ENCODE peak calls at places on chromosome 11, in seven cellular contexts. Y, V, A, X, F, J and Z are unnamed samples.

GRCh38 chr11:34791725-34792124 is 124.5 kb downstream of the APIP start:
- DNase-seq in Y (no peak), A (no peak), X (no peak), J (no peak), V (no peak), F (no peak), Z (no peak)

GRCh38 chr11:130585545-130585944 is 137.1 kb downstream of the ADAMTS15 start:
- DNase-seq in V (no peak), J (no peak), X (no peak), F (no peak), Y (no peak), A (no peak), Z (no peak)

GRCh38 chr11:125091877-125092664 is 19.4 kb downstream of the TMEM218 start:
- DNase-seq in A (no peak), J (no peak), X (no peak), Y (no peak), V (no peak), F (no peak), Z (no peak)

GRCh38 chr11:95435628-95436353 is 204.8 kb upstream of the SESN3 start:
- DNase-seq in F (no peak), V (no peak), J (no peak), X (no peak), A (no peak), Y (no peak), Z (no peak)

GRCh38 chr11:33016654-33017053 is 976 bp downstream of the DEPDC7 start:
- DNase-seq in V (no peak), J (no peak), A (no peak), F (no peak), Y (no peak), X (no peak), Z (no peak)

GRCh38 chr11:104122008-104122635 is 41.8 kb downstream of the PDGFD start:
- DNase-seq in A (no peak), X (no peak), Y (no peak), F (no peak), J (no peak), V (no peak), Z (no peak)

GRCh38 chr11:2207773-2208621 is 36.4 kb upstream of the TH start:
- DNase-seq in J (no peak), Y (no peak), X (no peak), F (no peak), A (no peak), V (no peak), Z (peak; percentile 5)

GRCh38 chr11:73875840-73876239 is 806 bp downstream of the COA4 start:
- DNase-seq in V (no peak), X (no peak), F (no peak), A (no peak), Y (no peak), J (no peak), Z (no peak)

GRCh38 chr11:103109818-103110388 is 677 bp downstream of the DYNC2H1 start:
- DNase-seq in A (no peak), X (no peak), Y (no peak), J (no peak), V (no peak), F (no peak), Z (peak; percentile 46)

GRCh38 chr11:106331163-106331562 is 253.7 kb downstream of the AASDHPPT start:
- DNase-seq in J (no peak), Y (no peak), F (no peak), A (no peak), X (no peak), V (no peak), Z (no peak)

GRCh38 chr11:16049611-16050010 is 306.7 kb downstream of the SOX6 start:
- DNase-seq in V (no peak), F (no peak), X (no peak), A (no peak), J (no peak), Y (no peak), Z (no peak)

GRCh38 chr11:6238902-6239301 is at the start of gene CNGA4:
- DNase-seq in V (no peak), A (no peak), J (no peak), F (no peak), Y (no peak), X (no peak), Z (no peak)

GRCh38 chr11:49952091-49952490 is at the start of gene OR4C13:
- DNase-seq in A (no peak), X (no peak), J (no peak), V (no peak), F (no peak), Y (no peak), Z (no peak)

GRCh38 chr11:820655-821512 is 2.2 kb downstream of the PNPLA2 start:
- DNase-seq in F (no peak), J (no peak), V (no peak), A (no peak), Y (peak; percentile 56), X (no peak), Z (no peak)

GRCh38 chr11:40354121-40354520 is 1105.3 kb downstream of the LRRC4C start:
- DNase-seq in F (no peak), X (no peak), V (no peak), Y (no peak), A (no peak), J (no peak), Z (no peak)

GRCh38 chr11:62614275-62614674 is 1.2 kb downstream of the ROM1 start:
- DNase-seq in A (no peak), X (no peak), F (no peak), Y (no peak), J (no peak), V (no peak), Z (peak; percentile 63)

GRCh38 chr11:132186699-132187098 is 816.3 kb downstream of the NTM start:
- DNase-seq in F (no peak), V (no peak), A (no peak), J (no peak), X (no peak), Y (no peak), Z (no peak)

GRCh38 chr11:64242920-64243854 is 2.3 kb downstream of the FKBP2 start:
- DNase-seq in A (no peak), Y (no peak), V (no peak), J (no peak), F (no peak), X (no peak), Z (no peak)

GRCh38 chr11:32033067-32033466 is 57.8 kb upstream of the RCN1 start:
- DNase-seq in A (no peak), X (no peak), V (no peak), J (no peak), F (no peak), Y (no peak), Z (no peak)

GRCh38 chr11:63874511-63874910 is 35.6 kb downstream of the MARK2 start:
- DNase-seq in F (no peak), A (no peak), V (no peak), X (no peak), J (no peak), Y (no peak), Z (no peak)

GRCh38 chr11:6812391-6813005 is 13.0 kb upstream of the OR6A2 start:
- DNase-seq in X (no peak), Y (peak; percentile 34), V (no peak), J (no peak), F (no peak), A (peak; percentile 0), Z (peak; percentile 45)

GRCh38 chr11:13105237-13105844 is 96.2 kb downstream of the RASSF10 start:
- DNase-seq in V (no peak), X (peak; percentile 85), Y (no peak), J (no peak), A (peak; percentile 7), F (no peak), Z (no peak)

GRCh38 chr11:77019976-77020591 is 14.1 kb upstream of the B3GNT6 start:
- DNase-seq in Y (peak; percentile 61), V (no peak), X (no peak), J (no peak), F (no peak), A (no peak), Z (no peak)

GRCh38 chr11:119560961-119561360 is 138.0 kb upstream of the THY1 start:
- DNase-seq in F (no peak), X (no peak), Y (no peak), A (no peak), J (no peak), V (no peak), Z (no peak)

GRCh38 chr11:77071671-77072605 is 5.2 kb downstream of the CAPN5 start:
- DNase-seq in Y (peak; percentile 37), J (no peak), V (no peak), A (no peak), X (no peak), F (no peak), Z (no peak)

GRCh38 chr11:122634507-122634906 is 21.0 kb upstream of the UBASH3B start:
- DNase-seq in A (no peak), Y (peak; percentile 64), V (no peak), X (no peak), F (no peak), J (peak; percentile 26), Z (no peak)

GRCh38 chr11:36280531-36280930 is 8.7 kb downstream of the COMMD9 start:
- DNase-seq in Y (peak; percentile 4), J (no peak), V (no peak), F (no peak), A (no peak), X (no peak), Z (no peak)

GRCh38 chr11:119885067-119885466 is 156.1 kb upstream of the NECTIN1 start:
- DNase-seq in V (no peak), J (no peak), A (no peak), F (no peak), X (peak; percentile 30), Y (no peak), Z (no peak)

GRCh38 chr11:95917188-95918036 is 6.5 kb downstream of the MTMR2 start:
- DNase-seq in V (no peak), A (no peak), X (peak; percentile 61), F (no peak), Y (peak; percentile 30), J (peak; percentile 58), Z (no peak)

GRCh38 chr11:68583047-68583446 is 101.3 kb upstream of the GAL start:
- DNase-seq in Y (peak; percentile 82), A (no peak), V (no peak), F (no peak), J (no peak), X (no peak), Z (no peak)